ENCODE peak calls at places on chromosomes 12 and 14, in four cellular contexts. G, B, L and Z are unnamed samples.

GRCh38 chr12:72075891-72076557 is 137.4 kb downstream of the TPH2 start:
- DNase-seq in G (no peak), B (no peak), L (no peak), Z (no peak)

GRCh38 chr12:6392499-6392898 is 8.5 kb downstream of the LTBR start:
- DNase-seq in G (no peak), B (peak; percentile 88), L (peak; percentile 89), Z (no peak)

GRCh38 chr12:27571463-27571862 is 47.5 kb downstream of the PPFIBP1 start:
- DNase-seq in G (no peak), B (no peak), L (no peak), Z (no peak)

GRCh38 chr14:90616881-90617280 is 199.3 kb downstream of the TTC7B start:
- DNase-seq in G (no peak), B (no peak), L (no peak), Z (no peak)

GRCh38 chr12:52259850-52260249 is 14.6 kb upstream of the KRT86 start:
- DNase-seq in G (no peak), B (no peak), L (no peak), Z (no peak)

GRCh38 chr14:103476065-103476464 is 46.6 kb downstream of the CKB start:
- DNase-seq in G (no peak), B (no peak), L (no peak), Z (no peak)

GRCh38 chr14:95611293-95611880 is 74.8 kb upstream of the TCL1B start:
- DNase-seq in G (no peak), B (no peak), L (no peak), Z (no peak)

GRCh38 chr12:5904441-5904840 is 40.6 kb downstream of the ANO2 start:
- DNase-seq in G (no peak), B (no peak), L (no peak), Z (no peak)

GRCh38 chr12:26853303-26854027 is 20.5 kb upstream of the ITPR2 start:
- DNase-seq in G (peak; percentile 63), B (peak; percentile 76), L (peak; percentile 67), Z (peak; percentile 67)

GRCh38 chr14:71753976-71754375 is 178.3 kb upstream of the RGS6 start:
- DNase-seq in G (no peak), B (no peak), L (no peak), Z (no peak)

GRCh38 chr14:100740196-100740825 is 13.6 kb downstream of the DLK1 start:
- DNase-seq in G (no peak), B (no peak), L (no peak), Z (no peak)

GRCh38 chr14:80974338-80975078 is 19.1 kb downstream of the TSHR start:
- DNase-seq in G (no peak), B (no peak), L (no peak), Z (no peak)

GRCh38 chr12:44286336-44286735 is 450.5 kb downstream of the TMEM117 start:
- DNase-seq in G (no peak), B (no peak), L (no peak), Z (no peak)

GRCh38 chr14:52021971-52022600 is 32.7 kb downstream of the RTRAF start:
- DNase-seq in G (no peak), B (no peak), L (no peak), Z (no peak)

GRCh38 chr14:66944872-66945271 is 244.4 kb upstream of the GARIN2 start:
- DNase-seq in G (no peak), B (no peak), L (peak; percentile 64), Z (no peak)

GRCh38 chr12:108260969-108261368 is 78.1 kb downstream of the CMKLR1 start:
- DNase-seq in G (no peak), B (no peak), L (no peak), Z (no peak)

GRCh38 chr12:33828326-33828725 is 194.0 kb upstream of the ALG10 start:
- DNase-seq in G (no peak), B (no peak), L (no peak), Z (no peak)

GRCh38 chr12:32501835-32502333 is 102.5 kb downstream of the FGD4 start:
- DNase-seq in G (peak; percentile 82), B (no peak), L (no peak), Z (no peak)

GRCh38 chr14:49594347-49595089 is 4.2 kb upstream of the LRR1 start:
- DNase-seq in G (no peak), B (peak; percentile 68), L (peak; percentile 38), Z (no peak)

GRCh38 chr12:64010069-64010686 is 165.7 kb downstream of the SRGAP1 start:
- DNase-seq in G (no peak), B (no peak), L (peak; percentile 42), Z (no peak)

GRCh38 chr12:8914716-8915526 is 612 bp downstream of the PHC1 start:
- DNase-seq in G (peak; percentile 83), B (peak; percentile 62), L (peak; percentile 71), Z (no peak)

GRCh38 chr12:10771132-10771733 is 31.2 kb downstream of the TAS2R7 start:
- DNase-seq in G (peak; percentile 22), B (no peak), L (peak; percentile 44), Z (no peak)

GRCh38 chr14:68854421-68854820 is 61.6 kb upstream of the ZFP36L1 start:
- DNase-seq in G (no peak), B (no peak), L (no peak), Z (no peak)

GRCh38 chr14:69948311-69948710 is 69.1 kb downstream of the SMOC1 start:
- DNase-seq in G (no peak), B (no peak), L (no peak), Z (no peak)

DNA sequence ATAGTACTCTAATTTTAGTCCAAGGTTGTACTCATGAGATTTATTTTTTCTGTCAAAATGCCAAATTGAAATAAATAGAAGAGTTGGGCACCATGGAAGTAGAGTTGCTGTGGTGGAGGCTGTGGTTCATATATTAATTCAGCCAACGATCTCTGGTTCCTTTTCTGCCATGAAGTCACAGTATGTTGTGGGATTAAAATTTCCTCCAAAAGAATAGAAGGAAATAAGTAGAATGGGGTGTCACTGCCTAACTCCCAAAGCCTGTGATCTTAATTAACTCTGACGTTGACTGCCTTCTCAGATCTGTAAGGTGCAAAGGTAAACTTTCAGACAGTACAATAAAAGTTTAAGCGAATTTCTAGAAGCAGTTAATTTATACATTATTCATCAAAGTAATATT is 37.6 kb upstream of the FBXO34 start:
- DNase-seq in G (no peak), B (no peak), L (no peak), Z (no peak)
- TF ChIP-seq CTCF in G (no peak), B (no peak), L (no peak), Z (no peak)

DNA sequence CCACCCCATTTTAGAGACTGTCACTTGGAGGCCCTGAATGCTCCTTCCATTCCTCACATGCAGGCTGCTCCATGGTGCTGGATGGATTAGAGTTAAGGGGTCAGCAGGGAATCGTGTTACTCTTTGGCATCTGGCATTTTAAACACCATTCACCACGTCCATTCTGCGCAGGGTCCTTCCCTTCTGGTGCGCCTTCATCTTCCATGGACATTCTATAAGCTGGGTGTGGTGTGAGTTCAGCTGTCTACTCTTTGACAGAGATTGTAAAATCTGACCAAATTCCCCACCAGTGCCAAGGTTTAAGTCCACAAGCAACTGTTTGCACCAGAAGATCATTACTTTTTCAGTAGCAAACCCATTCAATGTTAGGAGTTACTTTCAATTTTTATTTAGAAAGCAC is 47.8 kb downstream of the GIT2 start:
- DNase-seq in G (no peak), B (no peak), L (no peak), Z (no peak)
- H3K4me1 ChIP-seq in G (peaks cover 61% of the 10 kb centered on the region), B (peaks cover 29% of the 10 kb centered on the region), L (peaks cover 4% of the 10 kb centered on the region), Z (peaks cover 67% of the 10 kb centered on the region)

GRCh38 chr12:106301611-106302321 is 767 bp upstream of the TCP11L2 start:
- DNase-seq in G (peak; percentile 30), B (peak; percentile 88), L (peak; percentile 83), Z (peak; percentile 22)

GRCh38 chr12:106301241-106301610 is 1.3 kb upstream of the TCP11L2 start:
- DNase-seq in G (no peak), B (no peak), L (no peak), Z (no peak)

GRCh38 chr12:106304001-106304421 is 1.5 kb downstream of the TCP11L2 start:
- DNase-seq in G (no peak), B (no peak), L (no peak), Z (no peak)

GRCh38 chr12:106303202-106303820 is 778 bp downstream of the TCP11L2 start:
- DNase-seq in G (peak; percentile 78), B (peak; percentile 87), L (peak; percentile 61), Z (peak; percentile 75)

DNA sequence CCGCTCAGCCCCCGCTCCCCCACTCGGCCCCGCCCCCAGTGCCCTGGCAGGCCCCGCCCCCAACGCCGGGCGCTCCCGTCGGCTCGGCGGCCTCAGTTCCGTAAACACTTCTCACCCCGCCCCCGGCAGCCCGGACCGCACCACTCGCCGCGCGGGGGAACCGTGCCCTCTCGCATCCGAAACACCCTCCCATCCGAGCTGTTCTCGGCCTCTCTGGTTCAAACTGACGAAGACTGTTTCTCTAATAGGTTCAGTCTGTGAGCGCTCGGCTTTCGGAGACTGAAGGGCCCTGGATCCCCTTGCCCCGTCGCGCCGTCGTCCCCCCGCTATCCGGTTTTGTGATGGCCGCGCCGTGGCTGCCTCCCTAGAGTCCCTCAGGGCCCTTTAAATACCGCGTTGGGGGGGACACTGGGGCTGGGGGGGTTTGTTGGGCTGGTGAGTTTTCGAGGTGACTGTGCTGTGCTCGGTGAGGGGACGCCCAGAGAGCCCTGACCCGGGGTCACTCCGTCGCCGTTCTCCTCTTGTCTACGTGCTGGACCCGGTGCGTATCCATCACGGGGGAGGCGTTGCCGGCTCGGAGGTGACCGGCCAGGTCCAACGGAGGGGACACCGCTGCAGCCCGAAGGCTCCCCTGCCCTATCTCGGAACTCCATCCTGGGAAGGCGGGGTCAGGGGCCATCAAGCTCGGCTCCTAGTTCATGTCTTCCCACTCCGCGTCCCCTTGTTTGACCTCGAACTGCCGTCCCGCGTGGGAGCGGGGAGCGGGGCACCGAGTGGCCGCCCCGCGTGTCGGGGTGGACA is at the start of gene TCP11L2:
- DNase-seq in G (peak; percentile 97), B (peak; percentile 92), L (peak; percentile 83), Z (peak; percentile 86)
- TF ChIP-seq EP300 in G (no peak), B (no peak), L (no peak), Z (peak; percentile 79)

GRCh38 chr12:93950321-93950720 is 198.1 kb upstream of the PLXNC1 start:
- DNase-seq in G (no peak), B (no peak), L (no peak), Z (no peak)

GRCh38 chr12:93956551-93956950 is 191.8 kb upstream of the PLXNC1 start:
- DNase-seq in G (no peak), B (no peak), L (no peak), Z (no peak)

GRCh38 chr12:93957180-93957579 is 191.2 kb upstream of the PLXNC1 start:
- DNase-seq in G (no peak), B (no peak), L (no peak), Z (no peak)

GRCh38 chr12:93957870-93958269 is 190.5 kb upstream of the PLXNC1 start:
- DNase-seq in G (no peak), B (no peak), L (no peak), Z (no peak)

DNA sequence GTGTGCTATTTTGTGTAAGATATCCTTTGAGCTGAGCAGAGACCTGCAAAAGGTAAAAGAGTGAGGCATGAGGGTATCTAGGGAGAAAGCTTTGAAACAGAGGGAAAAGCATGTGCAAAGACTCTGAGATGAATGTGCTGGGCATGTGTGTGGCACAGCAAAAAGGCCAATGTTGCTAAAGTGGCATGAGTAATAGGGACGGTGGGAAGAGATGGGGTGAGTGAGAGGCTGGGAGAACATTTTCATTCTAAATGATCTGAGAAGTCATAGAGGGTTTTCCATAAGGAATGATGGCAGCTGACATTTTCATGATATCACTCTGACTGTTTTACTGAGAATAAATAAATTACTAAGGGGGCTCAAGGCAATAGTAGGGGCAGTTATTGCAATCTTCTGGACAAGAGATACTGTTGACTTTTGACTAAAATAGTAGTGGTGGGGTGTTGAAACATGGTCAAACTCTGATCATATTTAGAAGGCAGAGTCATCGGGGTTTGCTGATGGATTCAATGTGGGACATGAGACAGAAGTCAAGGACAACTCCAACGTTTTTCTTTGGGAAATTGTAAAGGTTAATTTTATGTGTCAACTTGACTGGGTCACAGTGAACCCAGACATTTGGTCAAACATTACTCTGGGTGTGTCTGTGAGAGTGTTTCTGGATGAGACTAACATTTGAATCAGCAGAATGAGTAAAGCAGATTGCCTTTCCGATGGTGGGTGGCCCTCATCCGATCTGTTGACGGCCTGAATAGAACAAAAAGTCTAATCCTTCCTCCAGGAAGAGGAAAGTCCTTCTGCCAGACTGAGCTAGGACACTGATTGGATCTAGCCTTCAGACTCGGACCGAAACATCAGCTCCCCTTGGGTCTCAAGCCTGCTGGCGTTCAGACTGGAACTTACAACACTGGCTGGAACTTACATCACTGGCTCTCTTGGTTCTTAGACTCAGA is 193.9 kb upstream of the PLXNC1 start:
- DNase-seq in G (no peak), B (no peak), L (peak; percentile 88), Z (peak; percentile 54)
- TF ChIP-seq CTCF in G (no peak), B (no peak), L (no peak), Z (no peak)